ENCODE peak calls at places on chromosomes 5 and 9, in ten cellular contexts. One of them, this sample, is unnamed.

GRCh38 chr5:168706655-168707069 is 127.5 kb upstream of the PANK3 start:
- DNase-seq in heart right ventricle: no peak
- DNase-seq in fibroblast of lung: peak
- DNase-seq in left lung: no peak
- DNase-seq in GM10248: no peak
- DNase-seq in fibroblast of mammary gland: peak
- DNase-seq in AG09319: no peak
- DNase-seq in glutamatergic neuron: peak
- DNase-seq in CD8-positive, alpha-beta T cell: no peak
- DNase-seq in astrocyte of the spinal cord: peak
- DNase-seq in this sample: peak

GRCh38 chr5:55338092-55338613 is 30.4 kb downstream of the MTREX start:
- DNase-seq in heart right ventricle: no peak
- DNase-seq in fibroblast of lung: no peak
- DNase-seq in left lung: no peak
- DNase-seq in GM10248: no peak
- DNase-seq in fibroblast of mammary gland: no peak
- DNase-seq in AG09319: no peak
- DNase-seq in glutamatergic neuron: no peak
- DNase-seq in CD8-positive, alpha-beta T cell: no peak
- DNase-seq in astrocyte of the spinal cord: peak
- DNase-seq in this sample: no peak

GRCh38 chr5:134851307-134851923 is 5.6 kb downstream of the C5orf24 start:
- DNase-seq in heart right ventricle: no peak
- DNase-seq in fibroblast of lung: peak
- DNase-seq in left lung: no peak
- DNase-seq in GM10248: no peak
- DNase-seq in fibroblast of mammary gland: peak
- DNase-seq in AG09319: no peak
- DNase-seq in glutamatergic neuron: no peak
- DNase-seq in CD8-positive, alpha-beta T cell: no peak
- DNase-seq in astrocyte of the spinal cord: peak
- DNase-seq in this sample: no peak

GRCh38 chr5:72065751-72066255 is 41.5 kb upstream of the MAP1B start:
- DNase-seq in heart right ventricle: no peak
- DNase-seq in fibroblast of lung: peak
- DNase-seq in left lung: no peak
- DNase-seq in GM10248: no peak
- DNase-seq in fibroblast of mammary gland: no peak
- DNase-seq in AG09319: no peak
- DNase-seq in glutamatergic neuron: peak
- DNase-seq in CD8-positive, alpha-beta T cell: no peak
- DNase-seq in astrocyte of the spinal cord: peak
- DNase-seq in this sample: no peak

GRCh38 chr5:167573274-167574127 is 717.9 kb upstream of the WWC1 start:
- DNase-seq in heart right ventricle: no peak
- DNase-seq in fibroblast of lung: peak
- DNase-seq in left lung: no peak
- DNase-seq in GM10248: no peak
- DNase-seq in fibroblast of mammary gland: peak
- DNase-seq in AG09319: no peak
- DNase-seq in glutamatergic neuron: peak
- DNase-seq in CD8-positive, alpha-beta T cell: no peak
- DNase-seq in astrocyte of the spinal cord: peak
- DNase-seq in this sample: no peak

GRCh38 chr9:137428311-137428630 is 5.1 kb downstream of the NOXA1 start:
- DNase-seq in heart right ventricle: no peak
- DNase-seq in fibroblast of lung: no peak
- DNase-seq in left lung: no peak
- DNase-seq in GM10248: no peak
- DNase-seq in fibroblast of mammary gland: no peak
- DNase-seq in AG09319: no peak
- DNase-seq in glutamatergic neuron: no peak
- DNase-seq in CD8-positive, alpha-beta T cell: no peak
- DNase-seq in astrocyte of the spinal cord: no peak
- DNase-seq in this sample: no peak

GRCh38 chr9:68426755-68427154 is 70.3 kb downstream of the PGM5 start:
- DNase-seq in heart right ventricle: no peak
- DNase-seq in fibroblast of lung: no peak
- DNase-seq in left lung: no peak
- DNase-seq in GM10248: no peak
- DNase-seq in fibroblast of mammary gland: no peak
- DNase-seq in AG09319: no peak
- DNase-seq in glutamatergic neuron: no peak
- DNase-seq in CD8-positive, alpha-beta T cell: no peak
- DNase-seq in astrocyte of the spinal cord: no peak
- DNase-seq in this sample: no peak

GRCh38 chr5:116502097-116502496 is 72.5 kb downstream of the SEMA6A start:
- DNase-seq in heart right ventricle: no peak
- DNase-seq in fibroblast of lung: no peak
- DNase-seq in left lung: no peak
- DNase-seq in GM10248: no peak
- DNase-seq in fibroblast of mammary gland: no peak
- DNase-seq in AG09319: no peak
- DNase-seq in glutamatergic neuron: no peak
- DNase-seq in CD8-positive, alpha-beta T cell: no peak
- DNase-seq in astrocyte of the spinal cord: no peak
- DNase-seq in this sample: no peak

GRCh38 chr9:137049544-137050449 is 3.8 kb upstream of the NPDC1 start:
- DNase-seq in heart right ventricle: no peak
- DNase-seq in fibroblast of lung: peak
- DNase-seq in left lung: no peak
- DNase-seq in GM10248: peak
- DNase-seq in fibroblast of mammary gland: peak
- DNase-seq in AG09319: no peak
- DNase-seq in glutamatergic neuron: peak
- DNase-seq in CD8-positive, alpha-beta T cell: no peak
- DNase-seq in astrocyte of the spinal cord: peak
- DNase-seq in this sample: peak

GRCh38 chr9:107750741-107751521 is 261.4 kb upstream of the KLF4 start:
- DNase-seq in heart right ventricle: peak
- DNase-seq in fibroblast of lung: peak
- DNase-seq in left lung: peak
- DNase-seq in GM10248: no peak
- DNase-seq in fibroblast of mammary gland: peak
- DNase-seq in AG09319: peak
- DNase-seq in glutamatergic neuron: no peak
- DNase-seq in CD8-positive, alpha-beta T cell: no peak
- DNase-seq in astrocyte of the spinal cord: peak
- DNase-seq in this sample: no peak

GRCh38 chr5:149153751-149154610 is 12.7 kb downstream of the ABLIM3 start:
- DNase-seq in heart right ventricle: peak
- DNase-seq in fibroblast of lung: peak
- DNase-seq in left lung: peak
- DNase-seq in GM10248: no peak
- DNase-seq in fibroblast of mammary gland: peak
- DNase-seq in AG09319: peak
- DNase-seq in glutamatergic neuron: peak
- DNase-seq in CD8-positive, alpha-beta T cell: no peak
- DNase-seq in astrocyte of the spinal cord: peak
- DNase-seq in this sample: no peak

GRCh38 chr5:43041669-43042175 is 1.6 kb upstream of the ANXA2R start:
- DNase-seq in heart right ventricle: no peak
- DNase-seq in fibroblast of lung: peak
- DNase-seq in left lung: peak
- DNase-seq in GM10248: no peak
- DNase-seq in fibroblast of mammary gland: peak
- DNase-seq in AG09319: no peak
- DNase-seq in glutamatergic neuron: peak
- DNase-seq in CD8-positive, alpha-beta T cell: no peak
- DNase-seq in astrocyte of the spinal cord: peak
- DNase-seq in this sample: no peak

GRCh38 chr9:31996331-31996730 is 388.1 kb upstream of the ACO1 start:
- DNase-seq in heart right ventricle: no peak
- DNase-seq in fibroblast of lung: no peak
- DNase-seq in left lung: no peak
- DNase-seq in GM10248: no peak
- DNase-seq in fibroblast of mammary gland: no peak
- DNase-seq in AG09319: no peak
- DNase-seq in glutamatergic neuron: no peak
- DNase-seq in CD8-positive, alpha-beta T cell: no peak
- DNase-seq in astrocyte of the spinal cord: no peak
- DNase-seq in this sample: no peak
- TF ChIP-seq CTCF in heart right ventricle: no peak
- TF ChIP-seq CTCF in fibroblast of lung: no peak
- TF ChIP-seq CTCF in left lung: no peak
- TF ChIP-seq CTCF in GM10248: no peak
- TF ChIP-seq CTCF in fibroblast of mammary gland: no peak
- TF ChIP-seq CTCF in AG09319: no peak
- TF ChIP-seq CTCF in glutamatergic neuron: no peak
- TF ChIP-seq CTCF in CD8-positive, alpha-beta T cell: no peak
- TF ChIP-seq CTCF in astrocyte of the spinal cord: no peak
- TF ChIP-seq CTCF in this sample: no peak

GRCh38 chr5:113683211-113683610 is 169.7 kb downstream of the YTHDC2 start:
- DNase-seq in heart right ventricle: no peak
- DNase-seq in fibroblast of lung: no peak
- DNase-seq in left lung: no peak
- DNase-seq in GM10248: no peak
- DNase-seq in fibroblast of mammary gland: no peak
- DNase-seq in AG09319: no peak
- DNase-seq in glutamatergic neuron: no peak
- DNase-seq in CD8-positive, alpha-beta T cell: no peak
- DNase-seq in astrocyte of the spinal cord: no peak
- DNase-seq in this sample: no peak

GRCh38 chr5:113678924-113679575 is 165.6 kb downstream of the YTHDC2 start:
- DNase-seq in heart right ventricle: no peak
- DNase-seq in fibroblast of lung: peak
- DNase-seq in left lung: no peak
- DNase-seq in GM10248: peak
- DNase-seq in fibroblast of mammary gland: peak
- DNase-seq in AG09319: no peak
- DNase-seq in glutamatergic neuron: no peak
- DNase-seq in CD8-positive, alpha-beta T cell: no peak
- DNase-seq in astrocyte of the spinal cord: peak
- DNase-seq in this sample: peak

GRCh38 chr5:113680534-113680933 is 167.0 kb downstream of the YTHDC2 start:
- DNase-seq in heart right ventricle: no peak
- DNase-seq in fibroblast of lung: peak
- DNase-seq in left lung: no peak
- DNase-seq in GM10248: no peak
- DNase-seq in fibroblast of mammary gland: no peak
- DNase-seq in AG09319: no peak
- DNase-seq in glutamatergic neuron: no peak
- DNase-seq in CD8-positive, alpha-beta T cell: no peak
- DNase-seq in astrocyte of the spinal cord: no peak
- DNase-seq in this sample: no peak

GRCh38 chr5:113686599-113686998 is 173.1 kb downstream of the YTHDC2 start:
- DNase-seq in heart right ventricle: no peak
- DNase-seq in fibroblast of lung: no peak
- DNase-seq in left lung: no peak
- DNase-seq in GM10248: no peak
- DNase-seq in fibroblast of mammary gland: no peak
- DNase-seq in AG09319: no peak
- DNase-seq in glutamatergic neuron: no peak
- DNase-seq in CD8-positive, alpha-beta T cell: no peak
- DNase-seq in astrocyte of the spinal cord: no peak
- DNase-seq in this sample: no peak

GRCh38 chr5:113682497-113683136 is 169.1 kb downstream of the YTHDC2 start:
- DNase-seq in heart right ventricle: no peak
- DNase-seq in fibroblast of lung: no peak
- DNase-seq in left lung: no peak
- DNase-seq in GM10248: no peak
- DNase-seq in fibroblast of mammary gland: no peak
- DNase-seq in AG09319: no peak
- DNase-seq in glutamatergic neuron: no peak
- DNase-seq in CD8-positive, alpha-beta T cell: no peak
- DNase-seq in astrocyte of the spinal cord: no peak
- DNase-seq in this sample: no peak
- TF ChIP-seq CTCF in heart right ventricle: no peak
- TF ChIP-seq CTCF in fibroblast of lung: no peak
- TF ChIP-seq CTCF in left lung: no peak
- TF ChIP-seq CTCF in GM10248: no peak
- TF ChIP-seq CTCF in fibroblast of mammary gland: no peak
- TF ChIP-seq CTCF in AG09319: no peak
- TF ChIP-seq CTCF in glutamatergic neuron: no peak
- TF ChIP-seq CTCF in CD8-positive, alpha-beta T cell: no peak
- TF ChIP-seq CTCF in astrocyte of the spinal cord: no peak
- TF ChIP-seq CTCF in this sample: no peak

DNA sequence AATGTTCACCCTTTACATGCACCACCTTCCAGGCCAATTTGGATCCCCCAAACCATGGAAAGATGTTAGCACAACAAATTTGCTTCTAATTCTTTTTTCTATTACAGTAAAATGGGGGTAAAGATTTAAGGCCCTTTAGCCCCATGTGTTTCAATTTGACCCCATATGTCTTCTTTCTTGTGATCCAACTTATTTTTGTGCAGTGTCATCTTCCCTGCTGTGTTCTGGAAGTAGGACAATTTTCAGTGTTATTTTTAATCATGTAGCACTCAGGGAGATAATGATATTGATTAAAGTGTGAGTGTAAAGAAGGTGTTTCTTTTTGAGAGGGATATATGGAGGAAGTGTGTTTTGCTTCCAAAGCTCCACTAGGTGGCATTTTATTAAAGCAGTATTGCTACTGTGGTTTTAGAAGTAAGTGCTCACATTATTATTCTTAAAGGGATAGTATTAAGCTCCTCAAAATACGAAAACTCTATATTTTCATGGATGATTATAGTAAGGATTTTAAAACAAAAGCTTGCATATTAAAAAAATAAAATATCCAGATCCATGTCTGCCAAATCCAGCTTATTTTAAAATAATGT is 118.7 kb upstream of the ATP10B start:
- DNase-seq in heart right ventricle: no peak
- DNase-seq in fibroblast of lung: no peak
- DNase-seq in left lung: no peak
- DNase-seq in GM10248: no peak
- DNase-seq in fibroblast of mammary gland: peak
- DNase-seq in AG09319: no peak
- DNase-seq in glutamatergic neuron: no peak
- DNase-seq in CD8-positive, alpha-beta T cell: no peak
- DNase-seq in astrocyte of the spinal cord: peak
- DNase-seq in this sample: no peak
- TF ChIP-seq CTCF in heart right ventricle: no peak
- TF ChIP-seq CTCF in fibroblast of lung: no peak
- TF ChIP-seq CTCF in left lung: no peak
- TF ChIP-seq CTCF in GM10248: peak
- TF ChIP-seq CTCF in fibroblast of mammary gland: peak
- TF ChIP-seq CTCF in AG09319: no peak
- TF ChIP-seq CTCF in glutamatergic neuron: peak
- TF ChIP-seq CTCF in CD8-positive, alpha-beta T cell: no peak
- TF ChIP-seq CTCF in astrocyte of the spinal cord: peak
- TF ChIP-seq CTCF in this sample: peak

DNA sequence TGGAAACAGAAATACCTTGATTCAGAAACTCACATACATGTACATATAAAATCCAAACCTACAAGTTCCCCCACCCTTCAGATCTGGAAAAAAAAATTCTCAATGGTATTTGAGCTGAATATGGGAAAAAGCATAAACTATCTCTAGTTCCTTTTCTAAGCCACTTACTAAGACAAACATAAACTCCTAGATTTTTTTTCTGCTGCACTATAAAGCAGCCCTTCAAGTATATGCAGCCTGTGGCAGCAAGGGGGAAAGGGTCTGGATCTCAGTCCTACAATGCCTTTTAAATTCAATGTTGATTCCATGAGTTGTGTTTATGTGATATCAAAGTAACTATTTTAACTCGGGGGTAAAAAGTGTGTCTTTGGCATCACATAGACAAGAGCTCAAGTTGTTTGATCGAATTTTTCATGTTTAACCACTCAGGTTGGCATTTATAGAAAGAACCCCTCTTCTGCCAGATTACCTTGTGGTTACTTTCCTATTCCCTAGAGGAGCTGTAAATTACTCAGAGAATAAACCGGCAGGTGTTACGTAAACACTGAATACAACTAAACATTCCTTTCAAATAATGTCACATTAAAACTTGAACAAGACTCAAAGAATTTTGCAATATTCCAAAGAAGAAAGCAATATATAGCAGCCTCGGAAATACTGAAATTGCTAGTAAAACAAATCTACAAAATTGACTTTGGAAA is 91.8 kb upstream of the FER start:
- DNase-seq in heart right ventricle: no peak
- DNase-seq in fibroblast of lung: peak
- DNase-seq in left lung: no peak
- DNase-seq in GM10248: no peak
- DNase-seq in fibroblast of mammary gland: peak
- DNase-seq in AG09319: peak
- DNase-seq in glutamatergic neuron: no peak
- DNase-seq in CD8-positive, alpha-beta T cell: no peak
- DNase-seq in astrocyte of the spinal cord: peak
- DNase-seq in this sample: no peak
- TF ChIP-seq CTCF in heart right ventricle: no peak
- TF ChIP-seq CTCF in fibroblast of lung: no peak
- TF ChIP-seq CTCF in left lung: no peak
- TF ChIP-seq CTCF in GM10248: no peak
- TF ChIP-seq CTCF in fibroblast of mammary gland: no peak
- TF ChIP-seq CTCF in AG09319: no peak
- TF ChIP-seq CTCF in glutamatergic neuron: no peak
- TF ChIP-seq CTCF in CD8-positive, alpha-beta T cell: no peak
- TF ChIP-seq CTCF in astrocyte of the spinal cord: no peak
- TF ChIP-seq CTCF in this sample: no peak

This sample was measured in GM13977.